ENCODE peak calls at places on chromosome 9, in four cellular contexts. G is ELR, Q is D341Med, X is ascending aorta. J is an unnamed sample.

GRCh38 chr9:33867747-33868429 is 50.9 kb downstream of the UBE2R2 start:
- DNase-seq in G (no peak), Q (no peak), X (peak), J (peak)

GRCh38 chr9:131179561-131180219 is 54.3 kb downstream of the NUP214 start:
- DNase-seq in G (peak), Q (no peak), X (no peak), J (no peak)

GRCh38 chr9:70954607-70955143 is 166.7 kb downstream of the TRPM3 start:
- DNase-seq in G (peak), Q (no peak), X (no peak), J (no peak)

GRCh38 chr9:26271495-26272122 is 593.4 kb upstream of the TUSC1 start:
- DNase-seq in G (no peak), Q (no peak), X (no peak), J (no peak)

GRCh38 chr9:93297659-93298497 is 113.9 kb downstream of the WNK2 start:
- DNase-seq in G (no peak), Q (peak), X (no peak), J (no peak)

GRCh38 chr9:73536403-73536802 is 384.7 kb downstream of the ANXA1 start:
- DNase-seq in G (no peak), Q (no peak), X (no peak), J (no peak)

GRCh38 chr9:137217276-137218211 is 4.5 kb downstream of the RNF208 start:
- DNase-seq in G (no peak), Q (no peak), X (no peak), J (peak)

GRCh38 chr9:88829276-88829675 is 162.0 kb upstream of the S1PR3 start:
- DNase-seq in G (peak), Q (no peak), X (no peak), J (no peak)

GRCh38 chr9:91342575-91342974 is 19.1 kb downstream of the AUH start:
- DNase-seq in G (no peak), Q (no peak), X (no peak), J (no peak)

GRCh38 chr9:99326112-99326916 is 104.2 kb downstream of the SEC61B start:
- DNase-seq in G (peak), Q (no peak), X (no peak), J (no peak)

GRCh38 chr9:72149231-72149975 is at the start of gene GDA:
- DNase-seq in G (no peak), Q (peak), X (no peak), J (peak)

GRCh38 chr9:133099726-133100517 is 21.1 kb downstream of the RALGDS start:
- DNase-seq in G (no peak), Q (no peak), X (no peak), J (no peak)

J was measured in Right ventricle myocardium superior.